ENCODE peak calls at places on chromosome 2, in four cellular contexts. One of them, this sample, is unnamed.
A peak's percentile ranks its signal among the peaks of the same experiment; 100 is the strongest.

GRCh38 chr2:17276220-17276619 is 242.0 kb downstream of the RAD51AP2 start:
- DNase-seq in lung: no peak
- DNase-seq in endothelial cell: no peak
- DNase-seq in fibroblast of lung: no peak
- DNase-seq in this sample: no peak

GRCh38 chr2:70651727-70652126 is 98.1 kb upstream of the TGFA start:
- DNase-seq in lung: no peak
- DNase-seq in fibroblast of lung: no peak
- DNase-seq in endothelial cell: no peak
- DNase-seq in this sample: no peak

GRCh38 chr2:148877403-148877740 is 2.3 kb downstream of the KIF5C start:
- DNase-seq in endothelial cell: no peak
- DNase-seq in lung: no peak
- DNase-seq in fibroblast of lung: no peak
- DNase-seq in this sample: no peak

GRCh38 chr2:121565389-121566250 is 34.9 kb downstream of the RNU4ATAC start:
- DNase-seq in endothelial cell: no peak
- DNase-seq in fibroblast of lung: no peak
- DNase-seq in lung: no peak
- DNase-seq in this sample: no peak

GRCh38 chr2:12317853-12318426 is 398.8 kb upstream of the TRIB2 start:
- DNase-seq in fibroblast of lung: peak; percentile 96
- DNase-seq in lung: no peak
- DNase-seq in endothelial cell: no peak
- DNase-seq in this sample: peak; percentile 28

GRCh38 chr2:176126929-176127768 is 2.4 kb upstream of the HOXD8 start:
- DNase-seq in fibroblast of lung: peak; percentile 33
- DNase-seq in endothelial cell: peak; percentile 69
- DNase-seq in lung: peak; percentile 55
- DNase-seq in this sample: peak; percentile 7

GRCh38 chr2:68753318-68753717 is 18.7 kb downstream of the ARHGAP25 start:
- DNase-seq in lung: no peak
- DNase-seq in endothelial cell: no peak
- DNase-seq in fibroblast of lung: no peak
- DNase-seq in this sample: no peak

GRCh38 chr2:127324635-127325034 is 30.7 kb upstream of the ERCC3 start:
- DNase-seq in lung: no peak
- DNase-seq in endothelial cell: no peak
- DNase-seq in fibroblast of lung: peak; percentile 45
- DNase-seq in this sample: peak; percentile 23

GRCh38 chr2:64846175-64846574 is 143.0 kb upstream of the SLC1A4 start:
- DNase-seq in fibroblast of lung: peak; percentile 29
- DNase-seq in lung: no peak
- DNase-seq in endothelial cell: no peak
- DNase-seq in this sample: no peak

GRCh38 chr2:66445781-66446177 is 10.9 kb downstream of the MEIS1 start:
- DNase-seq in fibroblast of lung: no peak
- DNase-seq in lung: no peak
- DNase-seq in endothelial cell: peak; percentile 62
- DNase-seq in this sample: no peak

GRCh38 chr2:222736301-222736700 is 64.8 kb downstream of the MOGAT1 start:
- DNase-seq in fibroblast of lung: peak; percentile 66
- DNase-seq in endothelial cell: no peak
- DNase-seq in lung: no peak
- DNase-seq in this sample: no peak

GRCh38 chr2:133718688-133719201 is 150.5 kb upstream of the NCKAP5 start:
- DNase-seq in lung: no peak
- DNase-seq in endothelial cell: no peak
- DNase-seq in fibroblast of lung: peak; percentile 98
- DNase-seq in this sample: peak; percentile 67

GRCh38 chr2:3443685-3444084 is 64.2 kb downstream of the TRAPPC12 start:
- DNase-seq in lung: peak; percentile 26
- DNase-seq in fibroblast of lung: no peak
- DNase-seq in endothelial cell: no peak
- DNase-seq in this sample: no peak

GRCh38 chr2:11932053-11932512 is 185.7 kb downstream of the LPIN1 start:
- DNase-seq in lung: no peak
- DNase-seq in fibroblast of lung: no peak
- DNase-seq in endothelial cell: no peak
- DNase-seq in this sample: no peak

GRCh38 chr2:23624378-23624777 is 239.4 kb downstream of the KLHL29 start:
- DNase-seq in endothelial cell: no peak
- DNase-seq in fibroblast of lung: no peak
- DNase-seq in lung: no peak
- DNase-seq in this sample: no peak

GRCh38 chr2:142045641-142046040 is 85.2 kb downstream of the LRP1B start:
- DNase-seq in fibroblast of lung: no peak
- DNase-seq in lung: no peak
- DNase-seq in endothelial cell: no peak
- DNase-seq in this sample: no peak

GRCh38 chr2:112048887-112049286 is 6.2 kb upstream of the TMEM87B start:
- DNase-seq in fibroblast of lung: peak; percentile 56
- DNase-seq in endothelial cell: peak; percentile 35
- DNase-seq in lung: no peak
- DNase-seq in this sample: peak; percentile 36

GRCh38 chr2:63888490-63889402 is 47.0 kb downstream of the UGP2 start:
- DNase-seq in endothelial cell: peak; percentile 52
- DNase-seq in fibroblast of lung: peak; percentile 36
- DNase-seq in lung: no peak
- DNase-seq in this sample: no peak

GRCh38 chr2:48529189-48529588 is 765 bp upstream of the STON1 start:
- DNase-seq in endothelial cell: no peak
- DNase-seq in fibroblast of lung: no peak
- DNase-seq in lung: no peak
- DNase-seq in this sample: no peak

GRCh38 chr2:64054166-64054915 is 35.1 kb upstream of the VPS54 start:
- DNase-seq in lung: no peak
- DNase-seq in endothelial cell: no peak
- DNase-seq in fibroblast of lung: no peak
- DNase-seq in this sample: no peak

GRCh38 chr2:163987175-163987574 is 251.4 kb upstream of the FIGN start:
- DNase-seq in fibroblast of lung: no peak
- DNase-seq in endothelial cell: no peak
- DNase-seq in lung: no peak
- DNase-seq in this sample: no peak

GRCh38 chr2:173948198-173948597 is 17.0 kb downstream of the SP3 start:
- DNase-seq in fibroblast of lung: peak; percentile 21
- DNase-seq in lung: no peak
- DNase-seq in endothelial cell: no peak
- DNase-seq in this sample: no peak

GRCh38 chr2:73995810-73996209 is 11.1 kb downstream of the TET3 start:
- DNase-seq in lung: no peak
- DNase-seq in fibroblast of lung: no peak
- DNase-seq in endothelial cell: no peak
- DNase-seq in this sample: no peak

GRCh38 chr2:120042359-120042758 is 29.5 kb downstream of the EPB41L5 start:
- DNase-seq in lung: no peak
- DNase-seq in fibroblast of lung: no peak
- DNase-seq in endothelial cell: no peak
- DNase-seq in this sample: no peak

GRCh38 chr2:111617299-111617803 is 266.6 kb downstream of the ANAPC1 start:
- DNase-seq in lung: no peak
- DNase-seq in fibroblast of lung: peak; percentile 75
- DNase-seq in endothelial cell: no peak
- DNase-seq in this sample: no peak

GRCh38 chr2:238304116-238304515 is 15.7 kb upstream of the PER2 start:
- DNase-seq in endothelial cell: no peak
- DNase-seq in lung: no peak
- DNase-seq in fibroblast of lung: no peak
- DNase-seq in this sample: no peak

GRCh38 chr2:79511320-79511951 is 1.4 kb upstream of the CTNNA2 start:
- DNase-seq in fibroblast of lung: peak; percentile 62
- DNase-seq in endothelial cell: peak; percentile 70
- DNase-seq in lung: no peak
- DNase-seq in this sample: no peak

GRCh38 chr2:79512442-79513401 is at the start of gene CTNNA2:
- DNase-seq in endothelial cell: peak; percentile 90
- DNase-seq in fibroblast of lung: peak; percentile 26
- DNase-seq in lung: no peak
- DNase-seq in this sample: no peak
- TF ChIP-seq CTCF in endothelial cell: peak; percentile 62
- TF ChIP-seq CTCF in fibroblast of lung: no peak
- TF ChIP-seq CTCF in lung: no peak
- TF ChIP-seq CTCF in this sample: no peak

DNA sequence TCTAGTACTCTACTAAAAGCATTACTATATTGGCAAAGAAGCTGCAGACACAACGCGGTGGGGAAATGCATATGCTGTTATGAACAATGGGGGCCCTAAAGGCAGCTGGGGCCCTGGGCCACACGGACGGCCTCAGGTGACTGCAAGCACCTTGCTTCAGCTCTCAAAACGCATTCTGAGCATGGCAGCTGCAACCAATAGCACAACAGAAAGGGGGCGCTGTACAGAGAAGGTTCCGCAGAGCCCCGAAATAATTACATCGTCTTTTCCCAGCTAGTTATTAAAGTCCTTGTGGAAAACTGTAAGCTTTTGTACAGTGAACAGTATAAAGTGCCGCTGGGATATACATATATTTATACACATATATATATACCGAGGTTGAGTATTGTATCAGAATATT is 45.3 kb upstream of the PXDN start:
- DNase-seq in fibroblast of lung: no peak
- DNase-seq in lung: no peak
- DNase-seq in endothelial cell: no peak
- DNase-seq in this sample: no peak
- TF ChIP-seq CTCF in fibroblast of lung: no peak
- TF ChIP-seq CTCF in lung: no peak
- TF ChIP-seq CTCF in endothelial cell: peak; percentile 43
- TF ChIP-seq CTCF in this sample: no peak

GRCh38 chr2:46230115-46230571 is 67.1 kb upstream of the EPAS1 start:
- DNase-seq in endothelial cell: no peak
- DNase-seq in lung: no peak
- DNase-seq in fibroblast of lung: peak; percentile 11
- DNase-seq in this sample: no peak
- TF ChIP-seq CTCF in endothelial cell: no peak
- TF ChIP-seq CTCF in lung: no peak
- TF ChIP-seq CTCF in fibroblast of lung: no peak
- TF ChIP-seq CTCF in this sample: no peak

DNA sequence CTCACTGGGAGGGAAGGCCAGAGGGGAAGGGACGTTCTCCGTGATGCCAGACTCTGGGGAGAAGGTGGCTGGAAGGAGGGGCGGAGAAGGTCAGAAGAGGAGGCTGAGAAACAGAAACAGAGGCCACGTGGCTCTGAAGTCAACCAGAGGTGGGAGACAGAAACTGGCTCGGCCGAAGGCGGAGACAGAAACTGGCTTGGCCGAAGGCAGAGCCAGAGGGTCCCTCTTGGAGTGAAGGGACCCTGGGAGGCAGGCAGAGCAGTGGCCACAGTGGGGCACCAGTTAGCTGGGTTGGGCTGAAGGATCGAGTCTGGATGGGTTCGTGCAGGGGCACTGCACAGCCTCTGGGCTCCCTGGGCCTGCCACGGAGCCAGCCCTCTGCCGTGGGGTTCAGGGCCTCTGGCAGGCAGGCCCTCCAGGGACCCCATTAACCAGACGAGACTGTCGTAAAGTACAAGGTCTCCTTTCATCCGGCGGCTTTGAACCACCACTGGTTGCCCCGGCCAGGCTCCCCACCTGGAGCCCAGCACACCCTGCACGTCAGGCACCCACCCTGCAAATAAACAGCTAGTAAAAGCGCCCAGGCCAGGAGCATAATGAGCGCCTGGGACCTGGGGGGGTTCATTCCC is 218.8 kb downstream of the DYSF start:
- DNase-seq in fibroblast of lung: no peak
- DNase-seq in endothelial cell: no peak
- DNase-seq in lung: peak; percentile 27
- DNase-seq in this sample: no peak
- TF ChIP-seq CTCF in fibroblast of lung: no peak
- TF ChIP-seq CTCF in endothelial cell: no peak
- TF ChIP-seq CTCF in lung: no peak
- TF ChIP-seq CTCF in this sample: peak; percentile 3

GRCh38 chr2:159953456-159953855 is 109.0 kb downstream of the PLA2R1 start:
- DNase-seq in fibroblast of lung: no peak
- DNase-seq in endothelial cell: no peak
- DNase-seq in lung: no peak
- DNase-seq in this sample: no peak
- TF ChIP-seq CTCF in fibroblast of lung: no peak
- TF ChIP-seq CTCF in endothelial cell: no peak
- TF ChIP-seq CTCF in lung: no peak
- TF ChIP-seq CTCF in this sample: no peak

This sample was measured in AG09319.